ENCODE peak calls at places on chromosomes 12 and 14, in six cellular contexts. One of them, this sample, is unnamed.

GRCh38 chr14:22903742-22904087 is 15.2 kb downstream of the RBM23 start:
- DNase-seq in NCI-H460: no peak
- DNase-seq in BE2C: no peak
- DNase-seq in stimulated activated CD4-positive, alpha-beta T cell treated with anti-CD3 and anti-CD28 coated beads, Interleukin-4, amount 100 ng/mL, for 1 hour: no peak
- DNase-seq in neural progenitor cell: no peak
- DNase-seq in T-helper 2 cell: no peak
- DNase-seq in this sample: no peak

GRCh38 chr12:65787056-65787855 is 37.0 kb upstream of the HMGA2 start:
- DNase-seq in stimulated activated CD4-positive, alpha-beta T cell treated with anti-CD3 and anti-CD28 coated beads, Interleukin-4, amount 100 ng/mL, for 1 hour: no peak
- DNase-seq in NCI-H460: no peak
- DNase-seq in neural progenitor cell: no peak
- DNase-seq in T-helper 2 cell: no peak
- DNase-seq in BE2C: no peak
- DNase-seq in this sample: no peak

GRCh38 chr12:130698106-130698505 is 18.0 kb downstream of the RIMBP2 start:
- DNase-seq in NCI-H460: no peak
- DNase-seq in T-helper 2 cell: no peak
- DNase-seq in BE2C: no peak
- DNase-seq in neural progenitor cell: no peak
- DNase-seq in stimulated activated CD4-positive, alpha-beta T cell treated with anti-CD3 and anti-CD28 coated beads, Interleukin-4, amount 100 ng/mL, for 1 hour: no peak
- DNase-seq in this sample: no peak

GRCh38 chr12:8038659-8039114 is 6.2 kb downstream of the FOXJ2 start:
- DNase-seq in NCI-H460: no peak
- DNase-seq in stimulated activated CD4-positive, alpha-beta T cell treated with anti-CD3 and anti-CD28 coated beads, Interleukin-4, amount 100 ng/mL, for 1 hour: peak
- DNase-seq in T-helper 2 cell: no peak
- DNase-seq in neural progenitor cell: peak
- DNase-seq in BE2C: peak
- DNase-seq in this sample: no peak

GRCh38 chr14:69133206-69134125 is 19.5 kb downstream of the DCAF5 start:
- DNase-seq in T-helper 2 cell: no peak
- DNase-seq in NCI-H460: peak
- DNase-seq in stimulated activated CD4-positive, alpha-beta T cell treated with anti-CD3 and anti-CD28 coated beads, Interleukin-4, amount 100 ng/mL, for 1 hour: no peak
- DNase-seq in neural progenitor cell: no peak
- DNase-seq in BE2C: peak
- DNase-seq in this sample: no peak

GRCh38 chr12:46389130-46389616 is 16.6 kb upstream of the SLC38A2 start:
- DNase-seq in BE2C: no peak
- DNase-seq in NCI-H460: no peak
- DNase-seq in T-helper 2 cell: no peak
- DNase-seq in stimulated activated CD4-positive, alpha-beta T cell treated with anti-CD3 and anti-CD28 coated beads, Interleukin-4, amount 100 ng/mL, for 1 hour: no peak
- DNase-seq in neural progenitor cell: no peak
- DNase-seq in this sample: no peak

GRCh38 chr14:74401504-74402241 is 24.3 kb downstream of the SYNDIG1L start:
- DNase-seq in NCI-H460: no peak
- DNase-seq in neural progenitor cell: peak
- DNase-seq in stimulated activated CD4-positive, alpha-beta T cell treated with anti-CD3 and anti-CD28 coated beads, Interleukin-4, amount 100 ng/mL, for 1 hour: peak
- DNase-seq in T-helper 2 cell: peak
- DNase-seq in BE2C: peak
- DNase-seq in this sample: no peak

GRCh38 chr14:28966416-28967233 is 200.0 kb downstream of the FOXG1 start:
- DNase-seq in NCI-H460: no peak
- DNase-seq in stimulated activated CD4-positive, alpha-beta T cell treated with anti-CD3 and anti-CD28 coated beads, Interleukin-4, amount 100 ng/mL, for 1 hour: no peak
- DNase-seq in T-helper 2 cell: no peak
- DNase-seq in BE2C: no peak
- DNase-seq in neural progenitor cell: no peak
- DNase-seq in this sample: no peak

GRCh38 chr12:127143020-127143419 is 1124.0 kb upstream of the TMEM132C start:
- DNase-seq in T-helper 2 cell: no peak
- DNase-seq in NCI-H460: no peak
- DNase-seq in BE2C: no peak
- DNase-seq in stimulated activated CD4-positive, alpha-beta T cell treated with anti-CD3 and anti-CD28 coated beads, Interleukin-4, amount 100 ng/mL, for 1 hour: no peak
- DNase-seq in neural progenitor cell: peak
- DNase-seq in this sample: no peak

GRCh38 chr12:116324684-116325664 is 47.5 kb upstream of the MED13L start:
- DNase-seq in stimulated activated CD4-positive, alpha-beta T cell treated with anti-CD3 and anti-CD28 coated beads, Interleukin-4, amount 100 ng/mL, for 1 hour: no peak
- DNase-seq in neural progenitor cell: no peak
- DNase-seq in T-helper 2 cell: no peak
- DNase-seq in BE2C: no peak
- DNase-seq in NCI-H460: no peak
- DNase-seq in this sample: no peak

GRCh38 chr14:93207468-93208308 is 632 bp downstream of the UBR7 start:
- DNase-seq in neural progenitor cell: peak
- DNase-seq in T-helper 2 cell: no peak
- DNase-seq in NCI-H460: peak
- DNase-seq in stimulated activated CD4-positive, alpha-beta T cell treated with anti-CD3 and anti-CD28 coated beads, Interleukin-4, amount 100 ng/mL, for 1 hour: no peak
- DNase-seq in BE2C: peak
- DNase-seq in this sample: peak

GRCh38 chr12:47840571-47840970 is 20.9 kb upstream of the HDAC7 start:
- DNase-seq in neural progenitor cell: no peak
- DNase-seq in stimulated activated CD4-positive, alpha-beta T cell treated with anti-CD3 and anti-CD28 coated beads, Interleukin-4, amount 100 ng/mL, for 1 hour: no peak
- DNase-seq in T-helper 2 cell: no peak
- DNase-seq in BE2C: no peak
- DNase-seq in NCI-H460: no peak
- DNase-seq in this sample: no peak

GRCh38 chr12:21559855-21560569 is 33.9 kb downstream of the SPX start:
- DNase-seq in stimulated activated CD4-positive, alpha-beta T cell treated with anti-CD3 and anti-CD28 coated beads, Interleukin-4, amount 100 ng/mL, for 1 hour: no peak
- DNase-seq in neural progenitor cell: no peak
- DNase-seq in BE2C: no peak
- DNase-seq in NCI-H460: peak
- DNase-seq in T-helper 2 cell: no peak
- DNase-seq in this sample: no peak

GRCh38 chr14:89701079-89702043 is 253.2 kb downstream of the EFCAB11 start:
- DNase-seq in BE2C: peak
- DNase-seq in NCI-H460: peak
- DNase-seq in stimulated activated CD4-positive, alpha-beta T cell treated with anti-CD3 and anti-CD28 coated beads, Interleukin-4, amount 100 ng/mL, for 1 hour: peak
- DNase-seq in T-helper 2 cell: peak
- DNase-seq in neural progenitor cell: peak
- DNase-seq in this sample: peak

GRCh38 chr14:56650075-56650474 is 70.5 kb downstream of the TMEM260 start:
- DNase-seq in NCI-H460: no peak
- DNase-seq in T-helper 2 cell: no peak
- DNase-seq in stimulated activated CD4-positive, alpha-beta T cell treated with anti-CD3 and anti-CD28 coated beads, Interleukin-4, amount 100 ng/mL, for 1 hour: no peak
- DNase-seq in neural progenitor cell: no peak
- DNase-seq in BE2C: no peak
- DNase-seq in this sample: no peak

This sample was measured in osteocyte.